ENCODE peak calls at places on chromosome 1, in six cellular contexts. O, J, A, N, D and V are unnamed samples.

GRCh38 chr1:206635080-206635982 is at the start of gene DYRK3:
- DNase-seq in D (no peak), J (peak; percentile 97), O (peak; percentile 78), N (peak; percentile 95), A (peak; percentile 97), V (peak; percentile 99)

GRCh38 chr1:27057801-27058647 is 45.4 kb upstream of the TENT5B start:
- DNase-seq in N (no peak), D (no peak), J (no peak), O (no peak), A (no peak), V (no peak)

GRCh38 chr1:212485895-212486590 is 53.3 kb downstream of the NENF start:
- DNase-seq in J (no peak), D (peak; percentile 75), A (peak; percentile 89), N (no peak), O (peak; percentile 64), V (peak; percentile 74)

GRCh38 chr1:205915354-205915990 is 27.8 kb downstream of the SLC26A9 start:
- DNase-seq in N (no peak), J (no peak), O (no peak), A (no peak), D (no peak), V (no peak)

GRCh38 chr1:31669433-31669785 is 24.7 kb upstream of the PEF1 start:
- DNase-seq in N (no peak), A (no peak), O (no peak), D (no peak), J (no peak), V (no peak)

GRCh38 chr1:155910621-155911121 is 478 bp downstream of the RIT1 start:
- DNase-seq in O (no peak), J (no peak), N (peak; percentile 29), D (no peak), A (no peak), V (no peak)

GRCh38 chr1:159664247-159664646 is 50.1 kb downstream of the CRP start:
- DNase-seq in J (no peak), A (no peak), D (no peak), N (no peak), O (no peak), V (no peak)

GRCh38 chr1:26540346-26540745 is 10.8 kb downstream of the RPS6KA1 start:
- DNase-seq in J (no peak), D (no peak), O (no peak), N (no peak), A (no peak), V (no peak)

GRCh38 chr1:55070765-55071164 is 31.4 kb downstream of the PCSK9 start:
- DNase-seq in D (no peak), J (no peak), A (no peak), N (no peak), O (no peak), V (no peak)

GRCh38 chr1:55071477-55071876 is 32.1 kb downstream of the PCSK9 start:
- DNase-seq in N (no peak), A (no peak), O (peak; percentile 27), D (no peak), J (no peak), V (peak; percentile 41)

GRCh38 chr1:55067914-55068313 is 28.6 kb downstream of the PCSK9 start:
- DNase-seq in O (no peak), D (no peak), J (no peak), A (no peak), N (no peak), V (no peak)

GRCh38 chr1:55069280-55069679 is 29.9 kb downstream of the PCSK9 start:
- DNase-seq in D (no peak), O (no peak), N (no peak), A (no peak), J (no peak), V (no peak)

DNA sequence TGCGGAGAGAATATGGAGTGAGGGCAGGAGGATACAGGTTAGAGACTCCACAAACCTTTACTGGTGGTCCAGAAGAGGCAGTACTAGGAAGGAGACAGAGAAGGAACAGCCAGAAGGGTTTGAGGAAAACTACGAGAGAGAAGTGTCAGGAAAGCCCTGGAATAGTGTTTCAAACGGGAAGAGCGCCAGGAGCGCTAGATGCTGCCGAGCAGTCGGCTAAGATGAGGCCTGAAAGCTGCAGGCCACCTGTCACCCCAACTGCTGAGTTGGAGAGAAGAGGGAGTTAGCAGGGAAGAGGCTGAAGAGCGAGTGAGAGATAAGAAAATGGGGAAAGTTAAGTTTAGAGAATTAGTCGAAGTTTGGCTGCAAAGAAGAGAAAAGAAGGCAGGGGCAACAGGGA is 30.9 kb downstream of the PCSK9 start:
- DNase-seq in A (no peak), J (no peak), O (no peak), D (no peak), N (no peak), V (no peak)
- TF ChIP-seq CTCF in A (no peak), J (no peak), O (no peak), D (no peak), N (no peak), V (no peak)

DNA sequence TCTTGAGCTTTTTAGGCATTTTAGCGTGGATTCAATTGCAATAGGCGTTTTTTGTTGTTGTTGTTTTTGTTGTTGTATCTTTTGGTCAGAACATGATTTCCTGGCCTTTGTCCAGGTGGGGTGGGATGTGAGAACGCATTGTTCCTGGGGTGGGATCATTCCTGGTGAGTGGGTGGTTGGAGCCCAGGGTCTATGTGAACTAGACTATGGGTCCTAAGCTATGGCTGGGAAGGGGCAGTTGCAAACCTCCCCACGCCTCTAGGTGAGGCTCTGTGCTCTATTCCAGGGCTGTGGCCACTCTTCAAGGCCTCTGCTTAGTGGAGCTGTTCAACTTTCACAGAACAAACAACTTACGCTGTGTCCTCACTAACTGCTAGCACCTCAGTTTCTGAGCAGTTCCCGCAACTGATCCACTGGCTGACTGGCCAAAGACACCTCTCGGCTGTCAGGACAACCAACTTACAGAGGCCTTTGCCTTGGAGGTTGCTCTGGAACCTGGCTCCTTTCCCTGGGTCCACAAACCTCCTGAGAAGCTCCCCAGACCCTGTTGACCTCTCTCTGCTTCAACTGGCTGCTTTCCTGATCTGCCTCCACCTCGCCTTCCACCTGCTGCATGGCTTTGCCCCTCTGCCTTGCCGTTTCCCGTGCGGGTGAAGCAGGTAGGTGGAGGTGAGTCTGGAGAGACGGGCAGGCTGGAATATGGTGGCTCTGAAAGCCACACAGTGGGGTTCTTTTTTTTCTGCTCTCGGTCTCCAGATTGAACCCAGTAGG is 12.8 kb downstream of the BTBD19 start:
- DNase-seq in N (no peak), D (no peak), J (peak; percentile 67), A (peak; percentile 31), O (no peak), V (no peak)
- H3K4me3 ChIP-seq in N (peak overlapping the region; percentile 53), D (no peak overlapping the region), J (peak overlapping the region; percentile 52), A (peak overlapping the region; percentile 62), O (no peak overlapping the region), V (no peak overlapping the region)

GRCh38 chr1:213790565-213790964 is 197.2 kb upstream of the PROX1 start:
- DNase-seq in D (no peak), J (no peak), N (no peak), O (no peak), A (no peak), V (no peak)
- TF ChIP-seq CTCF in D (no peak), J (no peak), N (no peak), O (no peak), A (no peak), V (no peak)

GRCh38 chr1:20033396-20033795 is 36.6 kb upstream of the PLA2G5 start:
- DNase-seq in O (no peak), N (no peak), J (no peak), A (no peak), D (no peak), V (no peak)
- H3K4me3 ChIP-seq in O (no peak overlapping the region), N (no peak overlapping the region), J (no peak overlapping the region), A (no peak overlapping the region), D (no peak overlapping the region), V (no peak overlapping the region)

GRCh38 chr1:202122639-202123335 is at the start of gene GPR37L1:
- DNase-seq in N (no peak), A (peak; percentile 76), O (no peak), J (no peak), D (no peak), V (peak; percentile 79)
- TF ChIP-seq CTCF in N (peak; percentile 54), A (peak; percentile 48), O (peak; percentile 57), J (no peak), D (peak; percentile 54), V (peak; percentile 63)

DNA sequence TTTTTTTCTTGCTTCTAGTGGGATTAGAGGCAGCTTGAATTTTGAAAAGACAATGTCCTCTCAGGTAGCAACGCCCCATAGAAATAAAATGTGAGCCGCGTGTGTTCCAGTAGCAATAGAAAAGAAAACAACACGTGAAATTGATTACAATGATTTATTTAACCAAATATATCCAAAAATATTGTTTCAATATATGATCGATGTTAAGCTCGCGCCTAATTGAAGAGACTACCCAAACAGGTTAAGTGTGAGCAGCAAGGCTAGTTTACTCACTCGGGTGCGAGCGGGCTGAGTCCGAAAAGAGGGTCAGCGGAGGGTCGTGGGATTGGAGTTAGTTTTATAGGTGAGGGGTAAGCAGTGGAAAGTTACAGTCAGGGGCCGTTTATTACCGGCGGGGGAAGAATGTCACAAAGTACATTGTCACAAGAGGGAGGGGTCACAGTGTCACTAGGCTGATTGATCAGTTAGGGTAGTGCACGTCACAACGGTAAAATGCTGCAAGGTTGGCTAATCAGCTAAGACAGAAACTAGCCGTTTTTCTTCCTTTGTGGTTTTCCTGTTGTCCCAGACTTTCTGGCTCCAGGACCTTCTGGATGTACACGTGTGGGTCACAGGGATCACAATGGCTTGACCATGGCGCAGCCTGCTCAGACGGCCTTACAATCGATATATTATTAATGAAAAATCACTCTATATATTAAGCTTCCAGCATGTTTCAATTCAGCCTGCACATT is 697 bp upstream of the ZNF670 start:
- DNase-seq in A (no peak), N (no peak), O (no peak), J (peak; percentile 56), D (no peak), V (no peak)
- H3K4me3 ChIP-seq in A (peak overlapping the region; percentile 72), N (peak overlapping the region; percentile 85), O (peak overlapping the region; percentile 83), J (peak overlapping the region; percentile 85), D (no peak overlapping the region), V (peak overlapping the region; percentile 94)

DNA sequence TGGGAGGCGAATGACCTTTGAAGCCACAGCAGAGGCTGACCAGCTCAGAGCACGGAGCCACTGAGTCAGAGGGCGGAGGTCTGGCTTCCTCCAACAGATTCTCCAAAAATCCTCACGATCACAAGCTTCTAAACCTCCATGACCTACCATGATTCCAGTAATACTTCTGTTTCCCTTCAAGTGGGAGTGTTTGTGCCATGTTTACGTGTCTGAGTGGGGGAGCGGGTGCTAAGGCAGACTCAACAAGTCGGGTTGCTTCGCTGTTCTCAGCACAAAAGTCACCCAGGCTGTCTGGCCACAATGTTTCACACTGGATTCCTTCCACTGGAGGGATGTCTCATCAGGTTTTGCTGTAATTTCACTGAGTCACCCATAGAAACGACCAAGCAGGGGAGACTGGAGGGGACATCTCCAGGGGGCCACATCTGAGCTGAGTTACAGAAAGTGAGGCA is 86.2 kb downstream of the SLC66A1 start:
- DNase-seq in A (no peak), O (peak; percentile 90), N (peak; percentile 53), D (peak; percentile 96), J (no peak), V (peak; percentile 96)
- TF ChIP-seq CTCF in A (peak; percentile 21), O (peak; percentile 73), N (peak; percentile 68), D (peak; percentile 70), J (no peak), V (peak; percentile 61)

DNA sequence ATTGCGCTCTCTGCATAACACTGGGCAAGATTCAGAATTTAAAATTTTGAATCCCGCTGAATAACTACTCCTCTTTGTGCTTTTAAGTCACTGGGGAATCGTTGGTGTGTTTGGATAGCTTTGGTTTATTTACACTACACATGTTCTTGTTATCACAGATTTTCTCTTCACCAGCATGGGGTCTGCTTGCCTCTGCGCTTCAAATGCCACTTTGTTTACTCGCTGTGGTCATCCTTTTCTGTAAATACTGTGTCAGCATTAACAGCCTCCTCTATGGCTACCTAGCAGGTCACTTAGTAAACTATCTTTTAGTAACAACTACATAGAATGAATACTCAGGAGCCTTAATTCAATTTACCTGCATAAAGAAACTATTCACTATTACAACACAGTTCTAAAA is 14.4 kb upstream of the KCNH1 start:
- DNase-seq in N (no peak), A (no peak), J (no peak), O (no peak), D (no peak), V (no peak)
- H3K4me3 ChIP-seq in N (no peak overlapping the region), A (no peak overlapping the region), J (no peak overlapping the region), O (no peak overlapping the region), D (no peak overlapping the region), V (no peak overlapping the region)